ENCODE peak calls at places on chromosomes 3 and 15, in four cellular contexts. One of them, this sample, is unnamed.

GRCh38 chr15:41780266-41780665 is 6.0 kb downstream of the MAPKBP1 start:
- DNase-seq in transverse colon: no peak
- DNase-seq in tibial artery: no peak
- DNase-seq in GM23338: no peak
- DNase-seq in this sample: no peak

GRCh38 chr15:97012986-97013385 is 682.5 kb downstream of the NR2F2 start:
- DNase-seq in transverse colon: no peak
- DNase-seq in tibial artery: no peak
- DNase-seq in GM23338: peak; percentile 11
- DNase-seq in this sample: no peak

GRCh38 chr3:44886561-44886960 is 12.2 kb downstream of the TGM4 start:
- DNase-seq in transverse colon: no peak
- DNase-seq in tibial artery: no peak
- DNase-seq in GM23338: no peak
- DNase-seq in this sample: no peak

GRCh38 chr3:112640333-112640863 is 545 bp downstream of the CCDC80 start:
- DNase-seq in transverse colon: no peak
- DNase-seq in tibial artery: no peak
- DNase-seq in GM23338: no peak
- DNase-seq in this sample: no peak

GRCh38 chr3:132870596-132870995 is 148.4 kb upstream of the NPHP3 start:
- DNase-seq in transverse colon: no peak
- DNase-seq in tibial artery: no peak
- DNase-seq in GM23338: no peak
- DNase-seq in this sample: no peak

GRCh38 chr3:76912966-76913365 is 126.9 kb upstream of the ROBO2 start:
- DNase-seq in transverse colon: no peak
- DNase-seq in tibial artery: no peak
- DNase-seq in GM23338: no peak
- DNase-seq in this sample: no peak

GRCh38 chr3:12193485-12194165 is 34.9 kb upstream of the TIMP4 start:
- DNase-seq in transverse colon: peak; percentile 61
- DNase-seq in tibial artery: peak; percentile 81
- DNase-seq in GM23338: no peak
- DNase-seq in this sample: no peak

GRCh38 chr3:71453822-71454512 is 129.6 kb downstream of the FOXP1 start:
- DNase-seq in transverse colon: no peak
- DNase-seq in tibial artery: no peak
- DNase-seq in GM23338: no peak
- DNase-seq in this sample: no peak

GRCh38 chr3:51715231-51716058 is 8.6 kb downstream of the GRM2 start:
- DNase-seq in transverse colon: no peak
- DNase-seq in tibial artery: no peak
- DNase-seq in GM23338: no peak
- DNase-seq in this sample: no peak

GRCh38 chr3:125231895-125232294 is 19.3 kb upstream of the SLC12A8 start:
- DNase-seq in transverse colon: no peak
- DNase-seq in tibial artery: no peak
- DNase-seq in GM23338: no peak
- DNase-seq in this sample: no peak

GRCh38 chr3:128681277-128681829 is 30.7 kb upstream of the RPN1 start:
- DNase-seq in transverse colon: no peak
- DNase-seq in tibial artery: no peak
- DNase-seq in GM23338: no peak
- DNase-seq in this sample: no peak

GRCh38 chr3:148126962-148127361 is 570.7 kb upstream of the AGTR1 start:
- DNase-seq in transverse colon: no peak
- DNase-seq in tibial artery: no peak
- DNase-seq in GM23338: no peak
- DNase-seq in this sample: no peak

GRCh38 chr3:124633527-124633926 is 96.7 kb upstream of the UMPS start:
- DNase-seq in transverse colon: no peak
- DNase-seq in tibial artery: no peak
- DNase-seq in GM23338: no peak
- DNase-seq in this sample: no peak

GRCh38 chr3:141275032-141275422 is 43.4 kb downstream of the PXYLP1 start:
- DNase-seq in transverse colon: no peak
- DNase-seq in tibial artery: no peak
- DNase-seq in GM23338: no peak
- DNase-seq in this sample: no peak

GRCh38 chr15:92413511-92413910 is 19.8 kb downstream of the ST8SIA2 start:
- DNase-seq in transverse colon: no peak
- DNase-seq in tibial artery: no peak
- DNase-seq in GM23338: no peak
- DNase-seq in this sample: no peak

GRCh38 chr3:165210132-165210531 is 13.9 kb upstream of the SLITRK3 start:
- DNase-seq in transverse colon: no peak
- DNase-seq in tibial artery: no peak
- DNase-seq in GM23338: peak; percentile 13
- DNase-seq in this sample: no peak

GRCh38 chr3:188389711-188390346 is 235.9 kb downstream of the LPP start:
- DNase-seq in transverse colon: peak; percentile 41
- DNase-seq in tibial artery: peak; percentile 70
- DNase-seq in GM23338: no peak
- DNase-seq in this sample: no peak

GRCh38 chr15:98000249-98001203 is 40.0 kb downstream of the ARRDC4 start:
- DNase-seq in transverse colon: peak; percentile 60
- DNase-seq in tibial artery: no peak
- DNase-seq in GM23338: no peak
- DNase-seq in this sample: no peak

GRCh38 chr3:102174312-102174712 is 260.5 kb upstream of the ZPLD1 start:
- DNase-seq in transverse colon: no peak
- DNase-seq in tibial artery: no peak
- DNase-seq in GM23338: no peak
- DNase-seq in this sample: no peak

GRCh38 chr3:52685285-52685704 is 418 bp downstream of the PBRM1 start:
- DNase-seq in transverse colon: peak; percentile 90
- DNase-seq in tibial artery: peak; percentile 89
- DNase-seq in GM23338: peak; percentile 87
- DNase-seq in this sample: peak; percentile 25

DNA sequence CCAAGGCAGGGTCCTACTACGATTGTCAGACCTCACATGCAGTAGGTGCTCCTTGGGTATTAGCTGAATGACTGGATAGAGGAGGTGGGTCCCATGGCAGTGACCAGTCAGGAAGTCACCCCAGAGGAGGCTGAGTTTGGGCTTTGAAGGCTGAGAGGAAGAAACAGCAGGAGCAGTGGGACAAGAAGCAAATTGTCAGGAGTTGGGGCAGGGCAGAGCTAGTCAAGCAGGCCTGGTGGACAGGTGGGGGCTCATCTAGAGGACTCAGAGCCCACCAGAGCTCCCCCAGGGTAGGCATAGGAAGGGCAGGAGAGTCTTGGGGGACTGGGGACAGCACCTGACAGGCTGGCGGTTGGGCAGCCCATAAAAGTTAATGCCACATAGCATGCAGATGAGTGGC is 3.1 kb downstream of the NBEAL2 start:
- DNase-seq in transverse colon: no peak
- DNase-seq in tibial artery: no peak
- DNase-seq in GM23338: no peak
- DNase-seq in this sample: no peak
- H3K4me1 ChIP-seq in transverse colon: peaks cover 62% of the 10 kb centered on the region
- H3K4me1 ChIP-seq in tibial artery: peaks cover 9% of the 10 kb centered on the region
- H3K4me1 ChIP-seq in GM23338: peaks cover 17% of the 10 kb centered on the region
- H3K4me1 ChIP-seq in this sample: peaks cover 13% of the 10 kb centered on the region

DNA sequence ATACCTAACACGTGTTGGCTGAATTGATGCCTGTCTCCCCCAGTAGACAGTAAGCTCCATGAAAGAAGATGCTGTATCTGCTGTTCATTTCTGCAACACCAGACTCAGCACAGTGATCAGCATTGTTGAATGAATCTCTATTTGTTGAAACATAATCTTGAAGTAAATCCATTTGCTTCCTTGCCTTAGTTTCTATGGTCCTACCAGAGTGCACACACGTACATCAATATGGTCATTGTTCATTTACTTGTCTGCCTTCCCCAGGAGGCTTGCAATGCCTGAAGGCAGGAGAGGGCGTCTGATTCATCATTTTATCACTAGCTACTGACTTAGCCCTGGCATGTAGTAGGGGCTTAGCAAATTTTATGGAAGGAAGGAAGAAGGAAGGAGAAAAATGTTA is 19.2 kb downstream of the RBP2 start:
- DNase-seq in transverse colon: no peak
- DNase-seq in tibial artery: no peak
- DNase-seq in GM23338: no peak
- DNase-seq in this sample: no peak
- H3K4me1 ChIP-seq in transverse colon: no peaks in the 10 kb centered on the region
- H3K4me1 ChIP-seq in tibial artery: no peaks in the 10 kb centered on the region
- H3K4me1 ChIP-seq in GM23338: peaks cover 34% of the 10 kb centered on the region
- H3K4me1 ChIP-seq in this sample: peaks cover 12% of the 10 kb centered on the region

DNA sequence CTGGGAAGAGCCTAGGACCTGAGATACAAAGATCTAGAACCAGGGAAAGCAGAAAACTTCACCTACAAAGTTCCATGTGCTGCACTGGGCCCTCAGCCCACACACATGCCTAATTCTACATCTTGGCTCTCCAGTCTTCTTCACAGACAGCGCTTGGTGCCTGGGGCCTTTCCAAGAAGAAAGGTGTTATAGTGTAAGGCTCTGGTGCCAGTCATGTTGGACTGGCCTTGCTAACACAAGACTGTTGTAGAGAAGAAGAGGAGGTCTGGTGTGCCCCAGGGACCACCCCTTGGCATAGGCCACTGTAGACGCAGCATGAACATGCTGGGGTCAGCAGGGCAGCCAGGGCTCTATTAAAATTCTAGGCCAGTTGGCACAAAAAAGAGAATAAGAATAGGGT is 226.2 kb upstream of the CTNNB1 start:
- DNase-seq in transverse colon: no peak
- DNase-seq in tibial artery: no peak
- DNase-seq in GM23338: no peak
- DNase-seq in this sample: no peak
- H3K4me1 ChIP-seq in transverse colon: peaks cover 20% of the 10 kb centered on the region
- H3K4me1 ChIP-seq in tibial artery: peaks cover 44% of the 10 kb centered on the region
- H3K4me1 ChIP-seq in GM23338: no peaks in the 10 kb centered on the region
- H3K4me1 ChIP-seq in this sample: no peaks in the 10 kb centered on the region

GRCh38 chr15:64845183-64845611 is 3.5 kb downstream of the PLEKHO2 start:
- DNase-seq in transverse colon: peak; percentile 56
- DNase-seq in tibial artery: peak; percentile 83
- DNase-seq in GM23338: no peak
- DNase-seq in this sample: no peak
- H3K4me1 ChIP-seq in transverse colon: peaks cover 37% of the 10 kb centered on the region
- H3K4me1 ChIP-seq in tibial artery: peaks cover 43% of the 10 kb centered on the region
- H3K4me1 ChIP-seq in GM23338: peaks cover 58% of the 10 kb centered on the region
- H3K4me1 ChIP-seq in this sample: peaks cover 9% of the 10 kb centered on the region

GRCh38 chr3:37887824-37888223 is 26.1 kb downstream of the CTDSPL start:
- DNase-seq in transverse colon: no peak
- DNase-seq in tibial artery: no peak
- DNase-seq in GM23338: no peak
- DNase-seq in this sample: no peak
- H3K4me1 ChIP-seq in transverse colon: peaks cover 21% of the 10 kb centered on the region
- H3K4me1 ChIP-seq in tibial artery: no peaks in the 10 kb centered on the region
- H3K4me1 ChIP-seq in GM23338: peaks cover 7% of the 10 kb centered on the region
- H3K4me1 ChIP-seq in this sample: no peaks in the 10 kb centered on the region

GRCh38 chr3:14405120-14405885 is 2.9 kb downstream of the SLC6A6 start:
- DNase-seq in transverse colon: no peak
- DNase-seq in tibial artery: no peak
- DNase-seq in GM23338: no peak
- DNase-seq in this sample: no peak
- H3K4me1 ChIP-seq in transverse colon: peaks cover 26% of the 10 kb centered on the region
- H3K4me1 ChIP-seq in tibial artery: peaks cover 40% of the 10 kb centered on the region
- H3K4me1 ChIP-seq in GM23338: peaks cover 41% of the 10 kb centered on the region
- H3K4me1 ChIP-seq in this sample: peaks cover 11% of the 10 kb centered on the region

This sample was measured in iPS DF 6.9.